ENCODE peak calls at places on chromosome 2, in six cellular contexts. One of them, this sample, is unnamed.

GRCh38 chr2:190318931-190319556 is 582 bp downstream of the HIBCH start:
- DNase-seq in NCI-H1417 treated with DMSO at 0.1 percent for 48 hours: no peak
- DNase-seq in GM20000: peak
- DNase-seq in posterior cingulate gyrus: peak
- DNase-seq in fibroblast of pulmonary artery: no peak
- DNase-seq in tibial nerve: no peak
- DNase-seq in this sample: no peak

GRCh38 chr2:233810385-233810784 is 32.3 kb downstream of the MROH2A start:
- DNase-seq in GM20000: no peak
- DNase-seq in NCI-H1417 treated with DMSO at 0.1 percent for 48 hours: no peak
- DNase-seq in fibroblast of pulmonary artery: no peak
- DNase-seq in tibial nerve: no peak
- DNase-seq in posterior cingulate gyrus: no peak
- DNase-seq in this sample: no peak

GRCh38 chr2:100909571-100909970 is 89.6 kb downstream of the NPAS2 start:
- DNase-seq in tibial nerve: no peak
- DNase-seq in posterior cingulate gyrus: no peak
- DNase-seq in GM20000: no peak
- DNase-seq in NCI-H1417 treated with DMSO at 0.1 percent for 48 hours: no peak
- DNase-seq in fibroblast of pulmonary artery: no peak
- DNase-seq in this sample: no peak

GRCh38 chr2:221997100-221997499 is 301.7 kb downstream of the PAX3 start:
- DNase-seq in posterior cingulate gyrus: no peak
- DNase-seq in tibial nerve: no peak
- DNase-seq in NCI-H1417 treated with DMSO at 0.1 percent for 48 hours: no peak
- DNase-seq in GM20000: no peak
- DNase-seq in fibroblast of pulmonary artery: peak
- DNase-seq in this sample: no peak

GRCh38 chr2:149160701-149161217 is 122.3 kb downstream of the LYPD6B start:
- DNase-seq in fibroblast of pulmonary artery: no peak
- DNase-seq in posterior cingulate gyrus: no peak
- DNase-seq in NCI-H1417 treated with DMSO at 0.1 percent for 48 hours: no peak
- DNase-seq in tibial nerve: no peak
- DNase-seq in GM20000: peak
- DNase-seq in this sample: no peak

GRCh38 chr2:209138079-209138478 is 285.8 kb upstream of the MAP2 start:
- DNase-seq in posterior cingulate gyrus: no peak
- DNase-seq in GM20000: no peak
- DNase-seq in tibial nerve: no peak
- DNase-seq in fibroblast of pulmonary artery: no peak
- DNase-seq in NCI-H1417 treated with DMSO at 0.1 percent for 48 hours: no peak
- DNase-seq in this sample: no peak

GRCh38 chr2:215847718-215848117 is 165.6 kb downstream of the MREG start:
- DNase-seq in tibial nerve: no peak
- DNase-seq in fibroblast of pulmonary artery: peak
- DNase-seq in NCI-H1417 treated with DMSO at 0.1 percent for 48 hours: no peak
- DNase-seq in posterior cingulate gyrus: no peak
- DNase-seq in GM20000: no peak
- DNase-seq in this sample: no peak

GRCh38 chr2:1736045-1736444 is 8.3 kb downstream of the PXDN start:
- DNase-seq in NCI-H1417 treated with DMSO at 0.1 percent for 48 hours: no peak
- DNase-seq in fibroblast of pulmonary artery: peak
- DNase-seq in GM20000: no peak
- DNase-seq in tibial nerve: no peak
- DNase-seq in posterior cingulate gyrus: no peak
- DNase-seq in this sample: no peak

GRCh38 chr2:235106874-235107639 is 155.2 kb downstream of the SH3BP4 start:
- DNase-seq in tibial nerve: peak
- DNase-seq in fibroblast of pulmonary artery: peak
- DNase-seq in NCI-H1417 treated with DMSO at 0.1 percent for 48 hours: peak
- DNase-seq in posterior cingulate gyrus: peak
- DNase-seq in GM20000: peak
- DNase-seq in this sample: no peak

GRCh38 chr2:16168506-16169264 is 228.3 kb downstream of the MYCN start:
- DNase-seq in NCI-H1417 treated with DMSO at 0.1 percent for 48 hours: no peak
- DNase-seq in fibroblast of pulmonary artery: no peak
- DNase-seq in GM20000: no peak
- DNase-seq in tibial nerve: no peak
- DNase-seq in posterior cingulate gyrus: no peak
- DNase-seq in this sample: peak

GRCh38 chr2:234674781-234675201 is 177.9 kb upstream of the ARL4C start:
- DNase-seq in tibial nerve: no peak
- DNase-seq in NCI-H1417 treated with DMSO at 0.1 percent for 48 hours: no peak
- DNase-seq in GM20000: no peak
- DNase-seq in fibroblast of pulmonary artery: peak
- DNase-seq in posterior cingulate gyrus: no peak
- DNase-seq in this sample: no peak

This sample was measured in mesenteric fat pad.